ENCODE peak calls at places on chromosomes 11 and 22, in eight cellular contexts. J, U, P, I, C, X, K and M are unnamed samples.
A peak's percentile ranks its signal among the peaks of the same experiment; 100 is the strongest.

GRCh38 chr11:22711212-22711770 is 44.9 kb downstream of the GAS2 start:
- DNase-seq in J (no peak), U (no peak), P (no peak), I (no peak), C (no peak), X (no peak), K (no peak), M (no peak)

GRCh38 chr11:75347781-75348613 is 3.5 kb downstream of the ARRB1 start:
- DNase-seq in J (no peak), U (no peak), P (peak; percentile 89), I (peak; percentile 45), C (peak; percentile 85), X (no peak), K (no peak), M (no peak)

GRCh38 chr11:68963779-68964178 is 17.0 kb downstream of the MRGPRD start:
- DNase-seq in J (peak; percentile 60), U (no peak), P (no peak), I (no peak), C (no peak), X (no peak), K (no peak), M (no peak)

GRCh38 chr22:46171940-46172339 is 21.6 kb downstream of the PPARA start:
- DNase-seq in J (no peak), U (no peak), P (peak; percentile 62), I (peak; percentile 76), C (peak; percentile 91), X (no peak), K (no peak), M (no peak)

GRCh38 chr11:116733386-116733755 is 39.4 kb downstream of the BUD13 start:
- DNase-seq in J (no peak), U (no peak), P (no peak), I (no peak), C (no peak), X (no peak), K (no peak), M (no peak)

GRCh38 chr22:46131151-46131587 is 19.2 kb upstream of the PPARA start:
- DNase-seq in J (no peak), U (no peak), P (no peak), I (no peak), C (no peak), X (no peak), K (no peak), M (no peak)

GRCh38 chr11:44886765-44887164 is 63.9 kb downstream of the TP53I11 start:
- DNase-seq in J (no peak), U (no peak), P (peak; percentile 68), I (no peak), C (peak; percentile 32), X (no peak), K (no peak), M (no peak)

GRCh38 chr11:15074206-15075161 is 1.1 kb downstream of the CALCB start:
- DNase-seq in J (peak; percentile 80), U (peak; percentile 54), P (peak; percentile 67), I (peak; percentile 73), C (peak; percentile 78), X (peak; percentile 88), K (peak; percentile 81), M (peak; percentile 82)

GRCh38 chr11:37323843-37324242 is 725.8 kb upstream of the RAG2 start:
- DNase-seq in J (no peak), U (no peak), P (no peak), I (no peak), C (no peak), X (no peak), K (no peak), M (no peak)

GRCh38 chr11:14519692-14520085 is 497 bp downstream of the PSMA1 start:
- DNase-seq in J (no peak), U (no peak), P (no peak), I (no peak), C (peak; percentile 32), X (no peak), K (no peak), M (no peak)

GRCh38 chr11:32881286-32881685 is 11.3 kb upstream of the QSER1 start:
- DNase-seq in J (no peak), U (no peak), P (no peak), I (no peak), C (no peak), X (no peak), K (no peak), M (no peak)